ENCODE peak calls at places on chromosomes 3 and 15, in nine cellular contexts. X, V, L, T, Z, N, R, B and I are unnamed samples.

GRCh38 chr15:45328663-45329062 is 49.7 kb downstream of the GATM start:
- DNase-seq in X (no peak), V (no peak), L (no peak), N (no peak), B (no peak), T (no peak), R (no peak), Z (no peak), I (no peak)

GRCh38 chr15:58063612-58064011 is 1.9 kb downstream of the ALDH1A2 start:
- DNase-seq in V (no peak), Z (no peak), T (no peak), B (no peak), R (no peak), X (no peak), N (no peak), L (no peak), I (no peak)

GRCh38 chr3:58535531-58536500 is 1.2 kb downstream of the ACOX2 start:
- DNase-seq in L (no peak), R (no peak), T (no peak), N (no peak), B (peak; percentile 23), Z (peak; percentile 11), X (no peak), V (no peak), I (peak; percentile 55)

GRCh38 chr3:50390523-50391177 is 31.3 kb upstream of the TMEM115 start:
- DNase-seq in X (no peak), T (no peak), B (no peak), N (peak; percentile 88), Z (no peak), L (no peak), V (no peak), R (no peak), I (no peak)

GRCh38 chr3:54631507-54632280 is 296.2 kb downstream of the LRTM1 start:
- DNase-seq in L (no peak), Z (no peak), T (no peak), B (peak; percentile 21), X (no peak), R (no peak), N (no peak), V (no peak), I (no peak)

GRCh38 chr3:164179110-164179774 is 899.1 kb downstream of the SI start:
- DNase-seq in L (no peak), T (no peak), V (no peak), X (no peak), B (no peak), Z (no peak), R (no peak), N (no peak), I (no peak)

GRCh38 chr3:100268986-100269385 is 8.2 kb downstream of the TBC1D23 start:
- DNase-seq in N (no peak), X (no peak), Z (no peak), V (no peak), B (peak; percentile 56), R (no peak), T (no peak), L (no peak), I (peak; percentile 27)

GRCh38 chr15:85727068-85727467 is 67.7 kb downstream of the KLHL25 start:
- DNase-seq in T (peak; percentile 63), V (no peak), N (no peak), R (no peak), B (peak; percentile 86), X (no peak), L (no peak), Z (no peak), I (peak; percentile 75)

GRCh38 chr3:116338713-116339112 is 106.6 kb downstream of the LSAMP start:
- DNase-seq in N (no peak), X (no peak), R (no peak), Z (no peak), V (no peak), L (no peak), T (no peak), B (no peak), I (no peak)

GRCh38 chr3:177618873-177619771 is 421.8 kb upstream of the TBL1XR1 start:
- DNase-seq in R (no peak), T (peak; percentile 52), X (no peak), Z (no peak), V (peak; percentile 4), L (no peak), B (peak; percentile 80), N (no peak), I (peak; percentile 93)

GRCh38 chr15:92418864-92419263 is 25.2 kb downstream of the ST8SIA2 start:
- DNase-seq in R (no peak), B (no peak), L (no peak), V (no peak), Z (no peak), T (no peak), X (no peak), N (no peak), I (no peak)

GRCh38 chr15:31349233-31350141 is 22.9 kb downstream of the KLF13 start:
- DNase-seq in L (no peak), T (no peak), Z (no peak), R (no peak), N (no peak), B (peak; percentile 64), V (no peak), X (no peak), I (no peak)

GRCh38 chr15:75202251-75203016 is 752 bp downstream of the C15orf39 start:
- DNase-seq in V (peak; percentile 69), Z (no peak), T (peak; percentile 78), B (peak; percentile 85), L (peak; percentile 90), N (peak; percentile 89), X (peak; percentile 89), R (peak; percentile 82), I (peak; percentile 77)

GRCh38 chr3:47803478-47804025 is 614 bp downstream of the DHX30 start:
- DNase-seq in Z (no peak), R (no peak), V (no peak), B (no peak), L (no peak), T (peak; percentile 12), N (no peak), X (no peak), I (peak; percentile 19)

GRCh38 chr3:129603561-129603942 is 2.9 kb downstream of the PLXND1 start:
- DNase-seq in R (no peak), Z (no peak), X (no peak), N (peak; percentile 55), L (no peak), B (no peak), T (no peak), V (no peak), I (no peak)

GRCh38 chr15:66901336-66902100 is 163.9 kb upstream of the SMAD3 start:
- DNase-seq in T (peak; percentile 35), R (no peak), Z (no peak), L (no peak), X (no peak), N (no peak), V (peak; percentile 19), B (peak; percentile 61), I (peak; percentile 54)

GRCh38 chr15:40282870-40283614 is at the start of gene ANKRD63:
- DNase-seq in Z (no peak), L (peak; percentile 61), V (no peak), T (peak; percentile 31), B (no peak), N (peak; percentile 62), X (no peak), R (peak; percentile 26), I (no peak)

GRCh38 chr15:58611731-58612676 is 137.5 kb downstream of the ADAM10 start:
- DNase-seq in T (no peak), L (no peak), R (no peak), N (no peak), X (no peak), B (no peak), Z (no peak), V (no peak), I (peak; percentile 45)

GRCh38 chr15:55434989-55435825 is 26.9 kb downstream of the PIERCE2 start:
- DNase-seq in L (no peak), B (peak; percentile 64), R (no peak), N (no peak), T (peak; percentile 59), X (no peak), V (peak; percentile 51), Z (no peak), I (peak; percentile 84)